ENCODE peak calls at places on chromosomes 4 and X, in four cellular contexts. O, F, N and U are unnamed samples.

GRCh38 chr4:183492791-183493221 is 12.1 kb upstream of the ING2 start:
- DNase-seq in F (peak; percentile 67), O (no peak), N (no peak), U (peak; percentile 55)

GRCh38 chr4:152831416-152831815 is 51.7 kb downstream of the ARFIP1 start:
- DNase-seq in O (no peak), N (no peak), F (no peak), U (no peak)

GRCh38 chr4:25792200-25792791 is 70.5 kb downstream of the SEL1L3 start:
- DNase-seq in N (no peak), O (no peak), F (no peak), U (no peak)

GRCh38 chrX:14676431-14676830 is 147.1 kb downstream of the GLRA2 start:
- DNase-seq in N (no peak), O (no peak), F (no peak), U (no peak)

GRCh38 chr4:101954975-101955678 is 164.6 kb downstream of the BANK1 start:
- DNase-seq in F (no peak), N (no peak), O (no peak), U (no peak)

GRCh38 chr4:22521240-22521639 is 5.4 kb upstream of the ADGRA3 start:
- DNase-seq in N (no peak), F (no peak), O (no peak), U (no peak)

GRCh38 chr4:156158747-156159146 is 205.1 kb upstream of the CTSO start:
- DNase-seq in F (no peak), O (no peak), N (no peak), U (no peak)

GRCh38 chrX:103864886-103865534 is 33.0 kb upstream of the RAB9B start:
- DNase-seq in N (no peak), F (no peak), O (no peak), U (no peak)

GRCh38 chr4:109390369-109390768 is 43.2 kb upstream of the SEC24B start:
- DNase-seq in O (no peak), N (no peak), F (no peak), U (no peak)

GRCh38 chr4:83581411-83582288 is 45.7 kb downstream of the GPAT3 start:
- DNase-seq in N (no peak), F (no peak), O (no peak), U (no peak)

GRCh38 chr4:16202598-16202997 is 23.7 kb downstream of the TAPT1 start:
- DNase-seq in O (no peak), N (no peak), F (no peak), U (no peak)

GRCh38 chr4:16995451-16995850 is 97.0 kb upstream of the LDB2 start:
- DNase-seq in N (no peak), F (no peak), O (no peak), U (no peak)

GRCh38 chr4:185945906-185946305 is 123.0 kb upstream of the TLR3 start:
- DNase-seq in F (no peak), O (no peak), N (no peak), U (no peak)

GRCh38 chr4:25637581-25638220 is 17.9 kb upstream of the SLC34A2 start:
- DNase-seq in N (no peak), O (no peak), F (no peak), U (no peak)

GRCh38 chr4:173170210-173170778 is 1.7 kb downstream of the GALNT7 start:
- DNase-seq in O (no peak), F (no peak), N (no peak), U (no peak)

DNA sequence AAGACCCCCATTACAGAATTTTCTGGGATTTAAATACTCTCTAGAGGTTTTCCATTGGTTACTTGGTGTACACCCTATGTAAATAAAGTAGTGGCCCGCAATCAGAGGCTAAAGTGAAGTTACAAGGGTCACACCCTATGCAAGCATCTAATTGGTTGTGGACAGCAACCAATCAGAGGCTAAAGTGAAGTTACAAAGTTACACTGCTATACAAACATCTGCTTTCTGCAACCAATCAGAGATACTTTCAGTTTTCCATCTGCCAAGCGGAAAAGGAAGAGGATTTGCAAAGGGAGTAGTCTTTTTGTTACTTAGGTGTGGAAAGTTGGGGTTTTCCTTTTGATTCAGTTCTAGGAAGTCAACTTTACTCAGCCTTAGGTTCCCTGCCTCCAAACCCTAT is 2.0 kb upstream of the ATRX start:
- DNase-seq in O (no peak), F (no peak), N (no peak), U (peak; percentile 20)
- H3K4me3 ChIP-seq in O (peak overlapping the region; percentile 16), F (no peak overlapping the region), N (peak overlapping the region; percentile 41), U (no peak overlapping the region)

GRCh38 chr4:1405636-1406415 is 416 bp downstream of the NKX1-1 start:
- DNase-seq in F (no peak), O (no peak), N (no peak), U (no peak)
- H3K4me3 ChIP-seq in F (no peak overlapping the region), O (no peak overlapping the region), N (no peak overlapping the region), U (no peak overlapping the region)

GRCh38 chr4:4502694-4503311 is 39.0 kb downstream of the STX18 start:
- DNase-seq in N (no peak), F (no peak), O (no peak), U (no peak)
- H3K4me3 ChIP-seq in N (no peak overlapping the region), F (no peak overlapping the region), O (no peak overlapping the region), U (no peak overlapping the region)

GRCh38 chrX:71214152-71214551 is 8.9 kb upstream of the GJB1 start:
- DNase-seq in F (no peak), N (no peak), O (no peak), U (no peak)

GRCh38 chrX:71214604-71215334 is 8.3 kb upstream of the GJB1 start:
- DNase-seq in O (no peak), N (no peak), F (no peak), U (no peak)

GRCh38 chrX:71216446-71216845 is 6.6 kb upstream of the GJB1 start:
- DNase-seq in O (no peak), F (no peak), N (no peak), U (no peak)

GRCh38 chrX:71217298-71217697 is 5.7 kb upstream of the GJB1 start:
- DNase-seq in F (no peak), N (no peak), O (no peak), U (no peak)

DNA sequence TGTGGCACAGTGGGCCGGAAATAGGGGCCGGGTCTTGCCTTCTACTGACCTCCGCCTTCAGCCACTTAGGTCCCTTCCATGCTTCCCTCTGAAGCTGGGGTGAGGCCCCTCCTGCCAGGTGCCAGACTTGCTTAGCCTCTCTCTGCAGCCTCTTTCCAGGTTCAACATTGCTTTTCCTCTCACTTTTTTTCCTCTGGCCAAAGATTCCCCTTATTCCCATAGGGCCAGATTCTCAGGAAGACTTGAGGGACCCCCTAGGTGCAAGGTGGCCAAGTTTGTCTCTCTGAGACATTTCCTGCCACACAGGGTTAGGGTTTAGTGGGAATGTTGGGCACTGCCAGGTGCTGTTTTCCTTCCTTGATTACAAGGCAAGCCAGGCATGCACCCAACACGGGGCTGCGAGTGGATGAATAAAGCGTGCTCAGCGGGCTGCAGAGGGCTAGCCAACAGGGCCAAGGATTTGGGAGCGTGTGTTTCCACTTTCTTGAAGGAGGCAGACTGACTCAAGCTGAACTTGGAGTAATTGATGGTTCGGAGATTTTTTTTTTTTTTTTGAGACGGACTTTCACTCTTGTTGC is 7.6 kb upstream of the GJB1 start:
- DNase-seq in N (no peak), O (no peak), F (no peak), U (no peak)
- H3K4me3 ChIP-seq in N (no peak overlapping the region), O (no peak overlapping the region), F (no peak overlapping the region), U (no peak overlapping the region)

DNA sequence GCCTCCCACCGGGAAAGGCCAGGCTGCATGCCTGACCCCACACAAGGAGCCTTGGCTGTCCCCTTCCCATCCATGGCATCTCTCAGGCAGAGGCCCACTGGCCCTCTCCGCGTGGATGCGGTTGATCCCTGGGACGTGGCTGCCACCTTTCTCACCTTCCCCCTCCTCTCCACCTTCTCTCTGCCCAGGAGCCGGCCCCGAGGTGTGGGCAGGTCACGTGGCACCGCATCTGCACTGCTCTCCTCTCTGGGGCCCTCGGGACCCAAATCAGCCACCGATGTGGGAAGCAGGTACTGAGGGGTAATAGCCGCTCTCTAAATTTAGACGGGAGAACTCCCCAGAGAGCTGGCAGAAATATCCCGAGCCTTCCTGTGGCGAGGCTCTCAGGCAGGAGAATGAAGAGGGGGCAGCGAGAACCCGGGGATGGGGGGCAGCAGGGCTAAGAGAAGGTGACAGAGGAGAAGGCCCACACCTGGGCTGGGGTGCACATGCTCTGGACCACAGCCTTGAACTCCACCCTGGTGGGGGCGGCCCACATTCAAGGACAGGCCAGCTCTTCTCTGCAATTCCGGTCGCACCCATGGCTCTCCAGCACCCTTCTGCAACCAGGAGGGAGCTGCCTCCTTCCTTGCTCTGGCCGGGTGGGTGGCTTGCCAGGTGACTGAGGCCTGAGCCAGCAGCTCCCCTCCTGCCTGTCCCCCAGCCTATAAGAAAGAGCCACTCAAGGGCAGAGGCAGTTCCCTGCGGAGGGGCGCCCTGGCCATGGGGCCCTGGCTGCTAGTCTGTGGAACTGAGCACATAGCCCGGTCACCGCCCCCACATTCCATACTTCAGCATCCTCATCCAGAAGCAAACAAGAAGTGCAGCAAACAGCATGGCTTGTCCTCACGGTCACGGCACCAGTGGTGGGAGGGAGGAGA is 9.6 kb upstream of the DUSP9 start:
- DNase-seq in N (no peak), O (no peak), F (no peak), U (no peak)
- H3K4me3 ChIP-seq in N (no peak overlapping the region), O (no peak overlapping the region), F (no peak overlapping the region), U (no peak overlapping the region)

GRCh38 chr4:118889313-118889694 is 650 bp downstream of the SYNPO2 start:
- DNase-seq in O (no peak), F (no peak), N (no peak), U (no peak)
- H3K4me3 ChIP-seq in O (peak overlapping the region; percentile 66), F (peak overlapping the region; percentile 54), N (peak overlapping the region; percentile 92), U (no peak overlapping the region)

GRCh38 chr4:158532556-158533231 is 11.0 kb downstream of the RXFP1 start:
- DNase-seq in O (no peak), N (no peak), F (no peak), U (no peak)

GRCh38 chr4:158534727-158535126 is 13.0 kb downstream of the RXFP1 start:
- DNase-seq in N (no peak), O (no peak), F (no peak), U (no peak)

GRCh38 chr4:158538176-158538575 is 16.5 kb downstream of the RXFP1 start:
- DNase-seq in N (no peak), O (no peak), F (no peak), U (peak; percentile 31)

GRCh38 chr4:158536833-158537232 is 15.2 kb downstream of the RXFP1 start:
- DNase-seq in N (no peak), O (no peak), F (no peak), U (no peak)

GRCh38 chr4:158535130-158535614 is 13.5 kb downstream of the RXFP1 start:
- DNase-seq in F (peak; percentile 31), O (no peak), N (no peak), U (peak; percentile 45)
- H3K4me3 ChIP-seq in F (no peak overlapping the region), O (no peak overlapping the region), N (no peak overlapping the region), U (no peak overlapping the region)

DNA sequence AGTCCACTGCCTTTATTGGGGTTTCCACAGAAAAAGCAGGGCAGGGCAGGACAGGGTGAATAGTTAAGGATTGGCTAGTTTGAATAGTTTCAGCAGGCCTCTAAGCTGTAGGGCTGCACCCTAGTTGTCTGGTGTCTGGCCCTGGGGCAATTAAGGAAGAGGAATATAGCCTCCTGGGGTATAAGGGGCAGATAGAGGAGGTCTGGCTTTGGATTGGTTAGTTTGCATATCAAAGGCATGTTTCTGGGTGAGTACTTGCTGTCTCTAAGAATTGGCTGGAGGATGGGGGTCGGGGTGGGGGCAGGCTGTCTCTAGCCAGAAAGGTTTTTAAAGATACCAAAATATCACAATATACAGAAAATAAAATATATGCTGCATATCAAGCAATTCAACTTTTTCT is 100.4 kb downstream of the TMEM164 start:
- DNase-seq in O (no peak), N (no peak), F (no peak), U (no peak)
- H3K4me3 ChIP-seq in O (no peak overlapping the region), N (no peak overlapping the region), F (no peak overlapping the region), U (no peak overlapping the region)